ENCODE peak calls at places on chromosome 11, in nine cellular contexts. H, F, R, K, O, L, E, J and N are unnamed samples.

GRCh38 chr11:96045622-96046456 is 121.9 kb upstream of the MTMR2 start:
- DNase-seq in H (no peak), L (no peak), K (peak; percentile 21), J (peak; percentile 19), R (peak; percentile 46), E (no peak), F (peak; percentile 36), O (peak; percentile 50), N (no peak)

GRCh38 chr11:65274734-65275682 is 13.2 kb downstream of the POLA2 start:
- DNase-seq in E (peak; percentile 88), O (peak; percentile 82), R (peak; percentile 88), H (peak; percentile 68), L (peak; percentile 96), J (peak; percentile 89), F (peak; percentile 88), K (peak; percentile 60), N (no peak)

GRCh38 chr11:62280452-62280851 is 10.5 kb downstream of the SCGB2A2 start:
- DNase-seq in K (no peak), O (no peak), J (no peak), E (no peak), R (no peak), L (no peak), H (no peak), F (no peak), N (no peak)

GRCh38 chr11:47553417-47553746 is 450 bp upstream of the CELF1 start:
- DNase-seq in E (no peak), R (no peak), H (no peak), O (peak; percentile 49), J (no peak), K (no peak), L (no peak), F (no peak), N (no peak)

GRCh38 chr11:62132689-62133293 is 9.0 kb downstream of the INCENP start:
- DNase-seq in L (no peak), J (no peak), E (no peak), F (no peak), H (no peak), R (no peak), O (no peak), K (no peak), N (no peak)

GRCh38 chr11:47916361-47916841 is 64.0 kb upstream of the PTPRJ start:
- DNase-seq in E (peak; percentile 34), K (peak; percentile 61), R (peak; percentile 35), F (peak; percentile 64), O (peak; percentile 84), J (peak; percentile 38), H (no peak), L (no peak), N (no peak)

GRCh38 chr11:47220401-47220821 is 5.6 kb downstream of the DDB2 start:
- DNase-seq in F (peak; percentile 56), J (no peak), L (peak; percentile 70), O (no peak), E (no peak), R (no peak), K (no peak), H (no peak), N (no peak)

GRCh38 chr11:69330330-69330729 is 36.4 kb downstream of the MYEOV start:
- DNase-seq in O (no peak), F (no peak), E (no peak), J (no peak), L (no peak), R (no peak), H (no peak), K (no peak), N (no peak)

GRCh38 chr11:18705651-18706281 is 7.2 kb downstream of the TMEM86A start:
- DNase-seq in O (peak; percentile 54), H (no peak), E (peak; percentile 41), R (peak; percentile 27), K (peak; percentile 36), L (no peak), J (no peak), F (peak; percentile 57), N (no peak)

GRCh38 chr11:70002433-70002832 is 75.7 kb upstream of the ANO1 start:
- DNase-seq in F (no peak), J (no peak), R (no peak), K (no peak), E (no peak), H (no peak), L (no peak), O (no peak), N (no peak)

GRCh38 chr11:45848654-45849081 is 1.4 kb downstream of the CRY2 start:
- DNase-seq in O (peak; percentile 61), J (no peak), K (no peak), E (no peak), H (no peak), L (peak; percentile 20), F (no peak), R (no peak), N (no peak)

GRCh38 chr11:7314811-7315604 is 63.3 kb downstream of the SYT9 start:
- DNase-seq in L (no peak), H (no peak), O (no peak), J (no peak), F (no peak), E (no peak), K (no peak), R (no peak), N (no peak)

GRCh38 chr11:67406420-67406968 is 2.6 kb downstream of the TBC1D10C start:
- DNase-seq in F (no peak), H (no peak), L (no peak), R (no peak), K (no peak), O (no peak), J (no peak), E (no peak), N (no peak)

GRCh38 chr11:67406969-67407699 is 3.3 kb downstream of the TBC1D10C start:
- DNase-seq in F (no peak), L (no peak), K (no peak), H (no peak), E (no peak), R (no peak), J (no peak), O (no peak), N (no peak)

GRCh38 chr11:67404515-67405195 is 772 bp downstream of the TBC1D10C start:
- DNase-seq in R (no peak), L (no peak), K (no peak), F (no peak), H (no peak), J (no peak), O (no peak), E (no peak), N (no peak)

GRCh38 chr11:67405688-67406339 is 1.9 kb downstream of the TBC1D10C start:
- DNase-seq in O (no peak), R (no peak), E (no peak), H (no peak), J (no peak), L (no peak), F (no peak), K (no peak), N (no peak)

GRCh38 chr11:67405196-67405567 is 1.3 kb downstream of the TBC1D10C start:
- DNase-seq in K (no peak), R (no peak), E (no peak), H (no peak), J (no peak), F (no peak), L (no peak), O (no peak), N (no peak)
- H3K4me3 ChIP-seq in K (no peak overlapping the region), R (no peak overlapping the region), E (peak overlapping the region; percentile 25), H (no peak overlapping the region), J (no peak overlapping the region), F (no peak overlapping the region), L (no peak overlapping the region), O (no peak overlapping the region), N (peak overlapping the region; percentile 82)

DNA sequence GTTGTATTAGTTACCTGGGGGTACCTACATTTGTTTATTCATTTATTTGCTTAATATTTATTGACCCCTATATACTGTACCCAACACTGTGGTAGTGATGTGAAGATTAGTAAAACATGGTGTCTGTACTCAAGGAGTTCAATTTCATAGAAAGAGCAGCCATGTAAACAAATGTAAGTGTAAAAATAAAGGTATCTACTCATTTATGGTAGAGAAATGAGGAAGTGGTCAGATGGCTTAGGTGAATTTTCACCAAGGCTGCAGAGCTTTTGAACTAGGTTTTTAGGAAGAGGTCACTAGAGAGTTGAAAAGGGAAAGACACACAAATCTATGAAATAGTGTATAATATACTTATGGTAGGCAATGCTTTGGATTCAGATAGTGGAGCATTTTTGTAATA is 11.1 kb downstream of the CTR9 start:
- DNase-seq in L (no peak), R (no peak), F (no peak), J (no peak), E (no peak), K (no peak), O (no peak), H (no peak), N (no peak)
- H3K36me3 ChIP-seq in L (peaks cover 46% of the 10 kb centered on the region), R (no peaks in the 10 kb centered on the region), F (no peaks in the 10 kb centered on the region), J (peaks cover 26% of the 10 kb centered on the region), E (peaks cover 7% of the 10 kb centered on the region), K (peaks cover 100% of the 10 kb centered on the region), O (no peaks in the 10 kb centered on the region), H (peaks cover 70% of the 10 kb centered on the region), N (peaks cover 88% of the 10 kb centered on the region)

GRCh38 chr11:16926868-16927267 is 87.3 kb downstream of the PLEKHA7 start:
- DNase-seq in O (no peak), K (no peak), R (no peak), J (no peak), F (no peak), H (no peak), E (no peak), L (no peak), N (no peak)

GRCh38 chr11:16924826-16925494 is 89.3 kb downstream of the PLEKHA7 start:
- DNase-seq in J (peak; percentile 31), L (peak; percentile 96), K (peak; percentile 47), F (peak; percentile 29), R (peak; percentile 71), H (peak; percentile 78), E (peak; percentile 86), O (peak; percentile 81), N (no peak)

GRCh38 chr11:16923987-16924386 is 90.2 kb downstream of the PLEKHA7 start:
- DNase-seq in L (no peak), K (no peak), H (no peak), R (no peak), F (no peak), J (no peak), O (no peak), E (peak; percentile 80), N (no peak)

GRCh38 chr11:16925495-16926065 is 88.6 kb downstream of the PLEKHA7 start:
- DNase-seq in F (peak; percentile 26), J (peak; percentile 38), O (peak; percentile 64), E (peak; percentile 62), L (peak; percentile 75), H (peak; percentile 29), K (peak; percentile 24), R (peak; percentile 42), N (no peak)

DNA sequence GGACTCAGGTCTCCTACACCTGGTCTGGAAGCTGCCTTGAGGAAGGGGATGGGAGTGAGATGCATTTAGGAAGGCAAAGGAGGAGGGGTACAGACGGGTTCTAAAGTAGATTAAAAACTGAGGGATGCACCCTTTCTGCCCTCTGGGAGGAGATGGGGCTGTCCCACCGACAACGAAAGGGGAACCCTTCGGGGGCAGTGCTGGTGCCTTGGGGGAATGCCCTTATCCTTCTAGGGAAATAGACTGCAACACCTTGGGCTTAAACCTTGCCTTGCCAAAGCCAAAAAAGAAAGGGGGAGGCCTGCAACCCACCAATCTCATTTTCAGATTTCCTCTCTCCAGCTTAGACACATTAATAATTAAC is 89.8 kb downstream of the PLEKHA7 start:
- DNase-seq in R (no peak), H (no peak), J (no peak), K (no peak), E (peak; percentile 25), F (no peak), L (no peak), O (no peak), N (no peak)
- H3K27ac ChIP-seq in R (no peak overlapping the region), H (peak overlapping the region; percentile 39), J (peak overlapping the region; percentile 62), K (peak overlapping the region; percentile 71), E (peak overlapping the region; percentile 73), F (no peak overlapping the region), L (peak overlapping the region; percentile 69), O (peak overlapping the region; percentile 60), N (no peak overlapping the region)

GRCh38 chr11:79232346-79232745 is 208.5 kb downstream of the TENM4 start:
- DNase-seq in K (no peak), L (no peak), E (no peak), R (no peak), F (no peak), H (no peak), J (no peak), O (no peak), N (no peak)
- H3K4me3 ChIP-seq in K (no peak overlapping the region), L (no peak overlapping the region), E (no peak overlapping the region), R (no peak overlapping the region), F (no peak overlapping the region), H (no peak overlapping the region), J (no peak overlapping the region), O (no peak overlapping the region), N (no peak overlapping the region)